ENCODE peak calls at places on chromosomes 2 and 18, in seven cellular contexts. One of them, this sample, is unnamed.

GRCh38 chr18:47931707-47932103 is 1.2 kb upstream of the SMAD2 start:
- DNase-seq in kidney: no peak
- DNase-seq in fibroblast of lung: no peak
- DNase-seq in heart left ventricle: peak
- DNase-seq in K562: peak
- DNase-seq in hepatocyte: peak
- DNase-seq in prostate gland: peak
- DNase-seq in this sample: peak

GRCh38 chr2:96536445-96537065 is at the start of gene ARID5A:
- DNase-seq in kidney: peak
- DNase-seq in fibroblast of lung: peak
- DNase-seq in heart left ventricle: peak
- DNase-seq in K562: peak
- DNase-seq in hepatocyte: peak
- DNase-seq in prostate gland: peak
- DNase-seq in this sample: peak

GRCh38 chr18:37565985-37566478 is 434 bp upstream of the CELF4 start:
- DNase-seq in kidney: peak
- DNase-seq in fibroblast of lung: peak
- DNase-seq in heart left ventricle: peak
- DNase-seq in K562: peak
- DNase-seq in hepatocyte: peak
- DNase-seq in prostate gland: peak
- DNase-seq in this sample: peak

GRCh38 chr2:227388537-227389011 is 825 bp upstream of the SCYGR1 start:
- DNase-seq in kidney: no peak
- DNase-seq in fibroblast of lung: peak
- DNase-seq in heart left ventricle: no peak
- DNase-seq in K562: no peak
- DNase-seq in hepatocyte: no peak
- DNase-seq in prostate gland: no peak
- DNase-seq in this sample: no peak

GRCh38 chr2:37324536-37324785 is 172 bp downstream of the PRKD3 start:
- DNase-seq in kidney: peak
- DNase-seq in fibroblast of lung: peak
- DNase-seq in heart left ventricle: peak
- DNase-seq in K562: no peak
- DNase-seq in hepatocyte: peak
- DNase-seq in prostate gland: peak
- DNase-seq in this sample: peak

GRCh38 chr2:8675543-8675942 is 6.3 kb upstream of the ID2 start:
- DNase-seq in kidney: no peak
- DNase-seq in fibroblast of lung: no peak
- DNase-seq in heart left ventricle: no peak
- DNase-seq in K562: no peak
- DNase-seq in hepatocyte: no peak
- DNase-seq in prostate gland: no peak
- DNase-seq in this sample: no peak

GRCh38 chr2:150621800-150622199 is 134.3 kb upstream of the RND3 start:
- DNase-seq in kidney: no peak
- DNase-seq in fibroblast of lung: peak
- DNase-seq in heart left ventricle: no peak
- DNase-seq in K562: no peak
- DNase-seq in hepatocyte: peak
- DNase-seq in prostate gland: no peak
- DNase-seq in this sample: no peak

GRCh38 chr2:48707466-48707865 is 48.1 kb downstream of the LHCGR start:
- DNase-seq in kidney: no peak
- DNase-seq in fibroblast of lung: peak
- DNase-seq in heart left ventricle: no peak
- DNase-seq in K562: no peak
- DNase-seq in hepatocyte: peak
- DNase-seq in prostate gland: no peak
- DNase-seq in this sample: no peak

GRCh38 chr2:200364620-200365019 is 58.1 kb downstream of the SPATS2L start:
- DNase-seq in kidney: no peak
- DNase-seq in fibroblast of lung: no peak
- DNase-seq in heart left ventricle: no peak
- DNase-seq in K562: no peak
- DNase-seq in hepatocyte: no peak
- DNase-seq in prostate gland: no peak
- DNase-seq in this sample: no peak

GRCh38 chr18:11909081-11909410 is 929 bp upstream of the MPPE1 start:
- DNase-seq in kidney: no peak
- DNase-seq in fibroblast of lung: no peak
- DNase-seq in heart left ventricle: no peak
- DNase-seq in K562: no peak
- DNase-seq in hepatocyte: no peak
- DNase-seq in prostate gland: no peak
- DNase-seq in this sample: no peak

GRCh38 chr2:8543412-8544167 is 138.3 kb upstream of the ID2 start:
- DNase-seq in kidney: peak
- DNase-seq in fibroblast of lung: peak
- DNase-seq in heart left ventricle: peak
- DNase-seq in K562: no peak
- DNase-seq in hepatocyte: no peak
- DNase-seq in prostate gland: no peak
- DNase-seq in this sample: no peak

DNA sequence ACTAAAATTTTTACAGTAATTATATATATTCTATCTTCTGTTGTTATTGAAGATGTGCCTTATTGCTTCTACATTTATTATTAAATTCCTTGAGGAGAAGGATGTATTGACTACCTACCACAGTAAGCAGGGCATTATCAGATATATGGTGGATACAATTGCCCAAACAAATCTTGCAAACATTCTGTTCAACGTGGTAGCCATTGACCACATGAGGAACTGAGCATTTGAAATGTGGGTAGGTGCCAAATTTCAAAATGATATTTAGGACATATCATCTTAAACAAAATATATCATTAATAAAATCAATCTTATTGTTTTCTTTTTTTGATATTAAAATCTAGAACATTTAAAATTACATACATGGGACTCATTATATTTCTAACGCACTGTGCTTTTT is 11.1 kb downstream of the SCN3A start:
- DNase-seq in kidney: no peak
- DNase-seq in fibroblast of lung: no peak
- DNase-seq in heart left ventricle: no peak
- DNase-seq in K562: no peak
- DNase-seq in hepatocyte: no peak
- DNase-seq in prostate gland: no peak
- DNase-seq in this sample: no peak
- H3K27ac ChIP-seq in kidney: no peak
- H3K27ac ChIP-seq in fibroblast of lung: no peak
- H3K27ac ChIP-seq in heart left ventricle: no peak
- H3K27ac ChIP-seq in K562: no peak
- H3K27ac ChIP-seq in hepatocyte: no peak
- H3K27ac ChIP-seq in prostate gland: no peak
- H3K27ac ChIP-seq in this sample: no peak

GRCh38 chr2:188319845-188320244 is 28.2 kb downstream of the GULP1 start:
- DNase-seq in kidney: no peak
- DNase-seq in fibroblast of lung: no peak
- DNase-seq in heart left ventricle: no peak
- DNase-seq in K562: no peak
- DNase-seq in hepatocyte: no peak
- DNase-seq in prostate gland: no peak
- DNase-seq in this sample: no peak
- TF ChIP-seq CTCF in kidney: no peak
- TF ChIP-seq CTCF in fibroblast of lung: no peak
- TF ChIP-seq CTCF in heart left ventricle: no peak
- TF ChIP-seq CTCF in K562: no peak
- TF ChIP-seq CTCF in hepatocyte: no peak
- TF ChIP-seq CTCF in prostate gland: no peak
- TF ChIP-seq CTCF in this sample: no peak

DNA sequence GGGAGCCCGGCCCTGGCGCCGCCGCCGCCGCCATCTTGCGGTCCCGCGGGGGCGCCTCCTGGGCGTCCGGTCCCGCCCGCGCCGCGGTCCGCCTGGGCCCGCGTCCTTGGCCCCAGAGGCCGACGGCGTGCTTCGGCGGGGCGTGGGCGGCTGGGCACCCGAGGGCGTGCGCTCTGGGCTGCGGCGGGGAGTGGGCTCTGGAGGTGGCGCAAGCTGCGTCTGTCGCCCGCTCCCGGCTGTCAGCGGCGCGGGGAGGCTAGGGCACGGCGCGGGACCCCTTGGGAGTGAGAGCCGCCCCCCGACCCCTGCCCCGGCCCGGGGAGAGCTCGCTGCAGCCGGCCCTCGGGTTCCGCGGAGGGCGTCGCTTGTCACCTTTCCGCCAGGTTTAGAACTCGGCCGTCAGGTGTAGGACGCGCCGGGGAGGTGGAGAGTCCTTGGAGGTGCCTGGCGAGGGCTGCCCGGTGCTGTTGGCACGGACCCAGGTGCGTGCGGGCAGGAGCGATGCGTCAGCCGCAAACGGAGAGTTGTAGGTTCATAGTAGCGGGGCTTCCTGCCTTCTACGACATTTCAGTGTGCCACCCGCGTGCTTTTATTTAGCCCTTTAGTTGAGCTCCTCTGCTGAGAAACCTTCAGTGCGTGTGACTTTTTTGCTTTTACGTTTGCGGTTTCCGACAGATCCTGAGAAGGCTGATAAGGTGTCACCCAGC is 921 bp downstream of the VAPA start:
- DNase-seq in kidney: peak
- DNase-seq in fibroblast of lung: peak
- DNase-seq in heart left ventricle: peak
- DNase-seq in K562: no peak
- DNase-seq in hepatocyte: peak
- DNase-seq in prostate gland: peak
- DNase-seq in this sample: peak
- H3K4me3 ChIP-seq in kidney: peak
- H3K4me3 ChIP-seq in fibroblast of lung: peak
- H3K4me3 ChIP-seq in heart left ventricle: peak
- H3K4me3 ChIP-seq in K562: peak
- H3K4me3 ChIP-seq in hepatocyte: peak
- H3K4me3 ChIP-seq in prostate gland: peak
- H3K4me3 ChIP-seq in this sample: peak

GRCh38 chr2:162126145-162126926 is 25.7 kb downstream of the GCG start:
- DNase-seq in kidney: no peak
- DNase-seq in fibroblast of lung: peak
- DNase-seq in heart left ventricle: no peak
- DNase-seq in K562: no peak
- DNase-seq in hepatocyte: no peak
- DNase-seq in prostate gland: no peak
- DNase-seq in this sample: no peak
- H3K27ac ChIP-seq in kidney: no peak
- H3K27ac ChIP-seq in fibroblast of lung: no peak
- H3K27ac ChIP-seq in heart left ventricle: no peak
- H3K27ac ChIP-seq in K562: no peak
- H3K27ac ChIP-seq in hepatocyte: no peak
- H3K27ac ChIP-seq in prostate gland: no peak
- H3K27ac ChIP-seq in this sample: no peak

GRCh38 chr2:61792355-61792754 is 61.5 kb downstream of the FAM161A start:
- DNase-seq in kidney: no peak
- DNase-seq in fibroblast of lung: no peak
- DNase-seq in heart left ventricle: no peak
- DNase-seq in K562: no peak
- DNase-seq in hepatocyte: no peak
- DNase-seq in prostate gland: no peak
- DNase-seq in this sample: no peak
- TF ChIP-seq CTCF in kidney: no peak
- TF ChIP-seq CTCF in fibroblast of lung: no peak
- TF ChIP-seq CTCF in heart left ventricle: no peak
- TF ChIP-seq CTCF in K562: no peak
- TF ChIP-seq CTCF in hepatocyte: no peak
- TF ChIP-seq CTCF in prostate gland: no peak
- TF ChIP-seq CTCF in this sample: no peak

GRCh38 chr2:65393743-65394422 is 38.5 kb downstream of the SPRED2 start:
- DNase-seq in kidney: no peak
- DNase-seq in fibroblast of lung: no peak
- DNase-seq in heart left ventricle: no peak
- DNase-seq in K562: no peak
- DNase-seq in hepatocyte: no peak
- DNase-seq in prostate gland: no peak
- DNase-seq in this sample: no peak
- H3K4me3 ChIP-seq in kidney: no peak
- H3K4me3 ChIP-seq in fibroblast of lung: no peak
- H3K4me3 ChIP-seq in heart left ventricle: no peak
- H3K4me3 ChIP-seq in K562: no peak
- H3K4me3 ChIP-seq in hepatocyte: no peak
- H3K4me3 ChIP-seq in prostate gland: no peak
- H3K4me3 ChIP-seq in this sample: no peak